ENCODE peak calls at places on chromosomes 13 and 19, in eight cellular contexts. R, I, E, J, Q, Z, K and B are unnamed samples.

GRCh38 chr13:28324181-28324789 is 170.6 kb downstream of the FLT1 start:
- DNase-seq in R (no peak), I (no peak), E (peak), J (no peak), Q (peak), Z (peak), K (peak), B (peak)

GRCh38 chr13:60990032-60990733 is 425.5 kb downstream of the PCDH20 start:
- DNase-seq in R (no peak), I (no peak), E (no peak), J (no peak), Q (no peak), Z (peak), K (no peak), B (no peak)

GRCh38 chr13:24630851-24631341 is 49.3 kb upstream of the ATP12A start:
- DNase-seq in R (no peak), I (no peak), E (peak), J (no peak), Q (no peak), Z (no peak), K (peak), B (no peak)

GRCh38 chr19:38233740-38234251 is 9.8 kb upstream of the DPF1 start:
- DNase-seq in R (peak), I (no peak), E (peak), J (no peak), Q (peak), Z (peak), K (peak), B (no peak)

GRCh38 chr19:18322318-18322758 is 538 bp downstream of the LSM4 start:
- DNase-seq in R (no peak), I (no peak), E (peak), J (no peak), Q (peak), Z (no peak), K (peak), B (peak)

GRCh38 chr13:94435604-94436226 is 43.8 kb downstream of the DCT start:
- DNase-seq in R (no peak), I (no peak), E (peak), J (peak), Q (no peak), Z (no peak), K (peak), B (peak)

GRCh38 chr13:99758465-99759162 is 213.0 kb downstream of the ZIC5 start:
- DNase-seq in R (no peak), I (no peak), E (no peak), J (no peak), Q (no peak), Z (no peak), K (no peak), B (no peak)

GRCh38 chr19:20422616-20423205 is 142.9 kb downstream of the ZNF737 start:
- DNase-seq in R (no peak), I (peak), E (peak), J (no peak), Q (peak), Z (no peak), K (peak), B (no peak)

GRCh38 chr19:28393574-28394336 is 819.2 kb downstream of the UQCRFS1 start:
- DNase-seq in R (no peak), I (no peak), E (no peak), J (no peak), Q (no peak), Z (no peak), K (no peak), B (no peak)

GRCh38 chr19:51366999-51367564 is 894 bp upstream of the ETFB start:
- DNase-seq in R (peak), I (no peak), E (no peak), J (no peak), Q (peak), Z (no peak), K (peak), B (no peak)

GRCh38 chr13:74133657-74134201 is 475 bp downstream of the KLF12 start:
- DNase-seq in R (peak), I (peak), E (peak), J (peak), Q (peak), Z (peak), K (peak), B (peak)

GRCh38 chr13:74136089-74136658 is 2.0 kb upstream of the KLF12 start:
- DNase-seq in R (peak), I (peak), E (peak), J (no peak), Q (peak), Z (no peak), K (peak), B (no peak)

GRCh38 chr13:74134226-74134776 is at the start of gene KLF12:
- DNase-seq in R (peak), I (peak), E (peak), J (peak), Q (peak), Z (peak), K (peak), B (peak)

GRCh38 chr13:74134777-74135305 is 637 bp upstream of the KLF12 start:
- DNase-seq in R (peak), I (peak), E (peak), J (no peak), Q (peak), Z (no peak), K (peak), B (no peak)

GRCh38 chr13:74135306-74136088 is 1.3 kb upstream of the KLF12 start:
- DNase-seq in R (peak), I (peak), E (peak), J (no peak), Q (peak), Z (peak), K (peak), B (no peak)
- TF ChIP-seq CTCF in R (no peak), I (no peak), E (no peak), J (no peak), Q (no peak), Z (no peak), K (no peak), B (no peak)

GRCh38 chr13:91245283-91245682 is 102.2 kb upstream of the MIR17HG start:
- DNase-seq in R (no peak), I (no peak), E (no peak), J (no peak), Q (no peak), Z (no peak), K (no peak), B (no peak)

GRCh38 chr13:91248249-91248648 is 99.2 kb upstream of the MIR17HG start:
- DNase-seq in R (no peak), I (no peak), E (no peak), J (no peak), Q (no peak), Z (no peak), K (no peak), B (no peak)

GRCh38 chr13:91242652-91243051 is 104.8 kb upstream of the MIR17HG start:
- DNase-seq in R (no peak), I (no peak), E (peak), J (no peak), Q (no peak), Z (no peak), K (no peak), B (peak)

GRCh38 chr13:91249370-91249769 is 98.1 kb upstream of the MIR17HG start:
- DNase-seq in R (no peak), I (no peak), E (no peak), J (no peak), Q (no peak), Z (no peak), K (no peak), B (no peak)

DNA sequence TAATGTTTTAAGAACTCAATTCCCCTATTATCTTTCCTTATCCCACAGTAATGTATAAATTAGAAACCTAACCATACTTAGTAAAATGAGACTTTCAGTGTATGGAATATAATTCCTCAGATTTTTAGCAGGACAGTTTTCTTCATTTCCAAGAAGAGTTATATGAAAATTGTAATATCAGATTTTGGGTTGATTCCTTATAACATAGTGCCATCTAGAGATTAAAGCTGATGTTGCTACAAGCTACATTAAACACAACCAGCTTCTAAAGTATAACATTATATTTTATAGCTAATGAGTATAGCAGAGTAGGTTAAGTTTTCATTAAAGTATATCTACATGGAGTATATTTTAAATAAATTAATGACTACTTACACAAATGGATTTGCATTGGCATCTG is 99.7 kb upstream of the MIR17HG start:
- DNase-seq in R (no peak), I (no peak), E (no peak), J (no peak), Q (no peak), Z (no peak), K (no peak), B (no peak)
- TF ChIP-seq CTCF in R (peak), I (no peak), E (no peak), J (no peak), Q (no peak), Z (peak), K (peak), B (peak)

DNA sequence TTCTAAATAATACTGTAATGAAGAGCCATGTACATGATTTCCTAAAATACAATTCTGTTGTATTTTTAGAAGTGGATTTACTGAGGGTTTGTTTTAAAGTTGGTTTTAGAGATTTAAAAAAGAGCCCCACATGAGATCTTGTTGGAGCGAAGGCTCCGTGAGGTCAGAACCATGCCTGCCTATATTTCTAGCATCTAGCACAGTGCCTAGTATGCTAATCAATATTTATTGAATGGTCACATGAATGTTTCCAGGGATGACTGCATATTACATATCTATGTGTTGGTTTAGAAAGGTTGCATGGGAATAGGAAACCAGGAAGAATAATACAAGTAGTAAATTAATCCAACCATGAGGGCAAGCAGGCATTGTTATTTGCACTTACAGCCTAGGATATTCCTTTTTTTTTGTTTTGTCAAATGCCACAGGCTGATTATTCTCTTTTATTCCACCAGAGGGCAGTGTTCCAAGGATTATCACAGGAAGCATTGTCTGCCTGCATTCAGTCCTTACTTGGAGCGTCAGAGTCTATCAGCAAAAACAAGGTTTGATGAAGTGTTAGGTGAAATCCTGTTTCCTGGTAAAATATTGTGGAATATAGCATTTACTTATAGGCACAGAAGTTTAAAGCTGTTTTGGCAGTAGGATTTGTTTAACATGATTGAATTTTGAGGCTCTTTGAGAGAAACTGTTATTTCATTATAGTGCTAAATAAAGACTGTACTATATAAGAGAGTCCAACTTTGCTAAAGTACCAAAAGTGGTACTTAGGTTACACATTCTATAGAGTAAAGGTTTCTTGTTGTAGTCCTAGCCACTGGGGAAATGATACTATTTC is 46.8 kb downstream of the COG3 start:
- DNase-seq in R (no peak), I (no peak), E (peak), J (no peak), Q (no peak), Z (no peak), K (peak), B (peak)
- TF ChIP-seq CTCF in R (peak), I (peak), E (peak), J (peak), Q (peak), Z (peak), K (peak), B (peak)

DNA sequence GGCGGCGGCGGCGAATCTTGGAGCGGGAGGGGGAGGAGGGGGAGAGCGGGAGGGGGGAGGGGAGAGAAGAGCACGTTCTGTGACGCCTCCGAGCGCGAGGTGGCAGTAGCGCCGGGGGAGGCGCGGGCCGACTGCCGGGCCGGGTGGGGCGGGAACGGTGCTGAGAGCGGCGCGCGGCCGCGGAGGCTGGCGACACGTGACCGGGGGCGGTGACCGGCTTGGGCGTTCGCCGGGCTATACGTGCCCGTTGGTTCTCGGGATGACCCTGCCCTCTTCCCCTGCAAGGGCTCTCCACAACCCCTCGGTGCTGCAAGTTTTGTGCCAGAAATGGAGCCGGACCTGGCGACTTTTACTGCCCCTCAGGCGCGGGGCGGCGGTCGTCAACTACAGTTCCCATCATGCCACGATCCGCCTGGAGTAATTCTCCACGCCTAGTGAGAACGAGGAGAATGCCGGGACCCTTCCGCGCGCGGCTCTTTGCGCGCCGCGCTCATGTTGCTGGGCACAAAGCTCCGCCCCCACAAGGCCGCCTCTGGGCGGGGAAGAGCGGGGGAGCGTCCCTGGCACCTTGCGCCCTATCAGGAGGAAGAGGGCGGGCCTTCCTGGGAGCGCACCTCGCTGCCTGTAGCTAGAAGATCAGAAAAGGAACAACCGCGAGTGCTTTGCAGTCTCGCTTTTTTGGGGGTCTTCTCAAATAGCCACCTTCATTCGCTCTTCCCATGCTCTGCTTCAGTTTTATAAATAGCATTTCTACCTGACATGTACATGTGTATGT is at the start of gene KPNA3:
- DNase-seq in R (peak), I (peak), E (peak), J (peak), Q (peak), Z (peak), K (peak), B (peak)
- TF ChIP-seq CTCF in R (no peak), I (no peak), E (no peak), J (no peak), Q (no peak), Z (no peak), K (peak), B (no peak)

GRCh38 chr19:4675346-4675745 is 5.2 kb upstream of the MYDGF start:
- DNase-seq in R (no peak), I (no peak), E (no peak), J (no peak), Q (no peak), Z (no peak), K (no peak), B (no peak)

GRCh38 chr19:4679416-4679815 is 9.3 kb upstream of the MYDGF start:
- DNase-seq in R (no peak), I (no peak), E (no peak), J (no peak), Q (no peak), Z (no peak), K (no peak), B (no peak)

GRCh38 chr19:4673726-4674125 is 3.6 kb upstream of the MYDGF start:
- DNase-seq in R (no peak), I (no peak), E (no peak), J (no peak), Q (no peak), Z (no peak), K (no peak), B (no peak)

GRCh38 chr19:4678881-4679379 is 8.8 kb upstream of the MYDGF start:
- DNase-seq in R (no peak), I (peak), E (peak), J (no peak), Q (peak), Z (peak), K (no peak), B (no peak)

GRCh38 chr19:4676955-4677731 is 7.0 kb upstream of the MYDGF start:
- DNase-seq in R (no peak), I (no peak), E (peak), J (no peak), Q (peak), Z (peak), K (peak), B (peak)
- TF ChIP-seq CTCF in R (peak), I (no peak), E (peak), J (peak), Q (peak), Z (peak), K (peak), B (peak)

GRCh38 chr19:47002106-47002766 is 17.4 kb upstream of the NPAS1 start:
- DNase-seq in R (no peak), I (no peak), E (no peak), J (no peak), Q (no peak), Z (no peak), K (no peak), B (no peak)
- TF ChIP-seq CTCF in R (no peak), I (no peak), E (no peak), J (no peak), Q (no peak), Z (peak), K (no peak), B (peak)

DNA sequence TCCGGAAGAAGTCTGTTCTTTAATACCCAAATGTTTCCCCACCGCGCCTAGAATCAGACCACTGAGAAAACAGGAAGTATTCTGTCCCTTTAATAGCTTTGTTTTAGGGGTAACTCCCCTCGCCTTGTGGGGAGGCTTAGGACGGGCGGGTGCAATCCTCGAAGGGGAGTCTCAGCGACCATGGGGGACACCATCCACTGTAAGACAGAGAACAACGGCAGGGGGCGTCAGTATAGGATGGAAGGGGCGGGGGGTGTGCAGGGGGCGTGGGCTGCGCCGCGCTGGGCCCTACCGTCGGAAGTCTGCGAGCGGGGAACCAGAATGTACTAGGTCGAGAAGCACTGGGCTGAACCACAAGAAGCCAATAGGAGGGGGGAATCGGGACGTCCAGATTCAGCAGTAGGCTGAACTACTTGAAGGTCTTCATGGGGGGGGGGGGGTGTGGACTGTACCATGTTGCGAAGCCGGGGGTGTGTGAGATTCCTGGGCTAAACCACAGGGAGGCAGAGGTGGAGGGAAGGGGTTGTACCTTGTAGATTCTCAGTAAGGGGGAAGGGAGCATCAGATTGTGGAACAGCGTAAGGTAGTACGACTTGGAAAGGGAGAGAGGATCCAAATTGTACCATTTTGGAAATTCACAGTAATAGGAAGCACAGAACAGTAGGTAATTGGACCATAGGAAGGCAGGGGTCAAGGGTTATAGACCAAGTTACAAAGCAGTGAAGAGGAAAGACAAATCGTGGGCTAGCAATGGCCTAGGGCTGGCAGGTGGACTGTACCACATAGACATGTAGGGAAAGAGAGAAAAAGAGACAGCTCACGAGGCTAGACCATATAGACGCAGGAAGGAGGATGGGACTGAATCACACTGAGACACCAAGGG is 1.0 kb upstream of the DBP start:
- DNase-seq in R (peak), I (peak), E (peak), J (peak), Q (peak), Z (peak), K (peak), B (peak)
- TF ChIP-seq CTCF in R (no peak), I (peak), E (no peak), J (no peak), Q (no peak), Z (peak), K (peak), B (peak)

GRCh38 chr13:109790951-109791605 is 4.7 kb upstream of the IRS2 start:
- DNase-seq in R (no peak), I (no peak), E (peak), J (no peak), Q (no peak), Z (peak), K (peak), B (no peak)
- TF ChIP-seq CTCF in R (peak), I (peak), E (peak), J (peak), Q (no peak), Z (peak), K (peak), B (peak)

DNA sequence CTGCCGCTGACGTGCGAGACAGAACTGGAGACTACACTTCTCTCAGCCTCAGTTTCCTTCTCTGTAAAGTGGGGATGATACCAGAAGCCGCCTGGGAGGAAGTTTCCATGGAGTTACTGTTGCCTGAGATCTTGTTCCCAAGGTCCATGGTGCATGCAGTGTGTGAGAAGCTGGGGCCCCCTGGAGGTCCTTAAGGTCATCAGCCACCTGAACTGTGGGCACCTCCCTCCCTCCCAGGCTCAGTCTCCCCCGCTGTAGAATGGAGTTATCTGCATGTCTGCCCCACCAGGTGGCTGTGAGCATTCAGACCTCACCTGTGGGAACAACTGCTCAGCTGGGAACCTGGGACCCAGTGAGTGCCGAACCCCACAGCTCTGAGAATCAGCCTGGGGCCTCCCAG is 2.7 kb downstream of the CRX start:
- DNase-seq in R (no peak), I (no peak), E (no peak), J (no peak), Q (no peak), Z (peak), K (no peak), B (no peak)
- TF ChIP-seq CTCF in R (no peak), I (no peak), E (no peak), J (no peak), Q (no peak), Z (peak), K (no peak), B (no peak)